ENCODE peak calls at places on chromosomes 5 and 9, in ten cellular contexts. B, Q, A, F, X, O, G, W, N and D are unnamed samples.
A peak's percentile ranks its signal among the peaks of the same experiment; 100 is the strongest.

GRCh38 chr5:180825768-180826525 is 23.3 kb upstream of the MGAT1 start:
- DNase-seq in B (no peak), Q (no peak), A (no peak), F (no peak), X (no peak), O (no peak), G (peak; percentile 64), W (no peak), N (peak; percentile 78), D (no peak)

GRCh38 chr5:32223972-32224608 is 50.0 kb upstream of the GOLPH3 start:
- DNase-seq in B (no peak), Q (peak; percentile 9), A (no peak), F (no peak), X (no peak), O (peak; percentile 85), G (peak; percentile 18), W (no peak), N (peak; percentile 90), D (no peak)

GRCh38 chr9:21961569-21961968 is 32.6 kb downstream of the CDKN2A start:
- DNase-seq in B (no peak), Q (no peak), A (no peak), F (no peak), X (no peak), O (no peak), G (no peak), W (no peak), N (no peak), D (no peak)

GRCh38 chr5:163661358-163661757 is 155.9 kb downstream of the MAT2B start:
- DNase-seq in B (no peak), Q (no peak), A (no peak), F (no peak), X (no peak), O (no peak), G (no peak), W (no peak), N (no peak), D (no peak)

GRCh38 chr5:142621227-142621626 is 64.7 kb downstream of the FGF1 start:
- DNase-seq in B (no peak), Q (no peak), A (no peak), F (no peak), X (no peak), O (no peak), G (no peak), W (no peak), N (peak; percentile 93), D (no peak)

GRCh38 chr5:83473344-83474169 is 2.0 kb downstream of the VCAN start:
- DNase-seq in B (peak; percentile 63), Q (peak; percentile 67), A (peak; percentile 66), F (peak; percentile 79), X (peak; percentile 61), O (peak; percentile 100), G (no peak), W (peak; percentile 61), N (peak; percentile 93), D (peak; percentile 36)

GRCh38 chr9:98369066-98369425 is 113.6 kb upstream of the TBC1D2 start:
- DNase-seq in B (no peak), Q (no peak), A (no peak), F (no peak), X (no peak), O (no peak), G (no peak), W (no peak), N (no peak), D (no peak)

GRCh38 chr9:134301387-134302129 is 24.7 kb upstream of the RXRA start:
- DNase-seq in B (peak; percentile 81), Q (no peak), A (no peak), F (no peak), X (no peak), O (no peak), G (no peak), W (no peak), N (no peak), D (no peak)

GRCh38 chr5:124841829-124842712 is 95.6 kb upstream of the ZNF608 start:
- DNase-seq in B (no peak), Q (peak; percentile 8), A (no peak), F (no peak), X (no peak), O (no peak), G (no peak), W (no peak), N (peak; percentile 51), D (no peak)

GRCh38 chr9:91221332-91221731 is 140.4 kb downstream of the AUH start:
- DNase-seq in B (no peak), Q (no peak), A (no peak), F (no peak), X (no peak), O (no peak), G (no peak), W (no peak), N (no peak), D (no peak)

GRCh38 chr5:150163547-150164059 is 3.0 kb upstream of the CDX1 start:
- DNase-seq in B (no peak), Q (no peak), A (no peak), F (no peak), X (no peak), O (peak; percentile 81), G (peak; percentile 48), W (no peak), N (no peak), D (no peak)

GRCh38 chr5:108857905-108858304 is 110.2 kb downstream of the FER start:
- DNase-seq in B (no peak), Q (no peak), A (no peak), F (no peak), X (no peak), O (no peak), G (no peak), W (no peak), N (no peak), D (no peak)

GRCh38 chr5:179755022-179755421 is 22.4 kb downstream of the MAML1 start:
- DNase-seq in B (no peak), Q (no peak), A (no peak), F (no peak), X (no peak), O (no peak), G (no peak), W (no peak), N (no peak), D (no peak)

GRCh38 chr5:10702911-10703491 is 58.0 kb downstream of the DAP start:
- DNase-seq in B (no peak), Q (no peak), A (no peak), F (peak; percentile 15), X (no peak), O (peak; percentile 47), G (no peak), W (no peak), N (peak; percentile 73), D (no peak)

GRCh38 chr5:175052351-175052750 is 328.0 kb downstream of the MSX2 start:
- DNase-seq in B (no peak), Q (no peak), A (no peak), F (no peak), X (no peak), O (no peak), G (no peak), W (no peak), N (no peak), D (no peak)

GRCh38 chr9:121672213-121672612 is 20.8 kb downstream of the DAB2IP start:
- DNase-seq in B (no peak), Q (no peak), A (no peak), F (no peak), X (no peak), O (no peak), G (no peak), W (no peak), N (no peak), D (no peak)

GRCh38 chr5:132237670-132238069 is 10.0 kb upstream of the P4HA2 start:
- DNase-seq in B (no peak), Q (no peak), A (no peak), F (no peak), X (no peak), O (no peak), G (no peak), W (no peak), N (no peak), D (no peak)

GRCh38 chr5:44536650-44537260 is 147.5 kb upstream of the FGF10 start:
- DNase-seq in B (peak; percentile 2), Q (peak; percentile 16), A (no peak), F (no peak), X (no peak), O (peak; percentile 49), G (peak; percentile 41), W (no peak), N (no peak), D (no peak)

GRCh38 chr9:116632990-116633441 is 54.1 kb upstream of the TRIM32 start:
- DNase-seq in B (no peak), Q (no peak), A (no peak), F (no peak), X (no peak), O (no peak), G (no peak), W (no peak), N (peak; percentile 75), D (no peak)

GRCh38 chr5:156581725-156582124 is 254.8 kb downstream of the SGCD start:
- DNase-seq in B (no peak), Q (no peak), A (no peak), F (no peak), X (no peak), O (no peak), G (no peak), W (no peak), N (no peak), D (no peak)

GRCh38 chr5:160064441-160064840 is 54.8 kb downstream of the PWWP2A start:
- DNase-seq in B (no peak), Q (no peak), A (no peak), F (no peak), X (no peak), O (peak; percentile 15), G (peak; percentile 20), W (no peak), N (no peak), D (no peak)

GRCh38 chr9:133342570-133342969 is 5.4 kb downstream of the MED22 start:
- DNase-seq in B (no peak), Q (no peak), A (no peak), F (no peak), X (no peak), O (peak; percentile 46), G (no peak), W (no peak), N (no peak), D (no peak)

GRCh38 chr5:163624466-163624865 is 119.0 kb downstream of the MAT2B start:
- DNase-seq in B (no peak), Q (no peak), A (no peak), F (no peak), X (no peak), O (no peak), G (no peak), W (no peak), N (no peak), D (no peak)

GRCh38 chr9:115118471-115119156 is 657 bp upstream of the TNC start:
- DNase-seq in B (no peak), Q (peak; percentile 18), A (peak; percentile 25), F (no peak), X (no peak), O (peak; percentile 91), G (peak; percentile 78), W (peak; percentile 24), N (peak; percentile 98), D (no peak)

GRCh38 chr9:118362123-118362522 is 657.9 kb downstream of the TLR4 start:
- DNase-seq in B (no peak), Q (no peak), A (no peak), F (no peak), X (no peak), O (no peak), G (no peak), W (no peak), N (no peak), D (no peak)

GRCh38 chr9:72635197-72635596 is 113.8 kb downstream of the TMC1 start:
- DNase-seq in B (peak; percentile 26), Q (no peak), A (no peak), F (no peak), X (no peak), O (peak; percentile 56), G (no peak), W (no peak), N (no peak), D (peak; percentile 22)

GRCh38 chr9:100352201-100352726 is 478 bp downstream of the TEX10 start:
- DNase-seq in B (peak; percentile 41), Q (peak; percentile 8), A (peak; percentile 26), F (peak; percentile 46), X (peak; percentile 16), O (peak; percentile 75), G (no peak), W (no peak), N (peak; percentile 44), D (peak; percentile 17)

GRCh38 chr9:36150529-36151305 is 14.2 kb downstream of the GLIPR2 start:
- DNase-seq in B (no peak), Q (no peak), A (no peak), F (no peak), X (no peak), O (no peak), G (no peak), W (no peak), N (no peak), D (no peak)